ENCODE peak calls at places on chromosomes 5 and 9, in eight cellular contexts. Q is mammary epithelial cell, V is cardiac muscle cell, B is psoas muscle, N is left lung, Y is LNCaP clone FGC, F is sigmoid colon, T is AG04450. Z is an unnamed sample.

GRCh38 chr5:3489221-3489620 is 106.4 kb upstream of the IRX1 start:
- DNase-seq in Y (no peak), F (no peak), T (no peak), B (no peak), N (no peak), V (no peak), Q (no peak), Z (no peak)

GRCh38 chr9:89554307-89554706 is 50.5 kb upstream of the GADD45G start:
- DNase-seq in Y (no peak), V (no peak), F (no peak), B (no peak), Q (no peak), N (no peak), T (no peak), Z (no peak)

GRCh38 chr9:73689091-73689870 is 537.6 kb downstream of the ANXA1 start:
- DNase-seq in T (no peak), Q (no peak), Y (no peak), F (no peak), N (no peak), V (no peak), B (no peak), Z (no peak)

GRCh38 chr5:171537463-171537862 is 118.0 kb downstream of the FGF18 start:
- DNase-seq in N (no peak), Y (no peak), F (no peak), Q (no peak), V (no peak), B (no peak), T (no peak), Z (peak; percentile 32)

GRCh38 chr5:74093501-74093993 is 467.6 kb downstream of the ARHGEF28 start:
- DNase-seq in V (no peak), N (no peak), T (no peak), Q (no peak), Y (no peak), F (no peak), B (no peak), Z (no peak)

GRCh38 chr5:120463991-120464626 is at the start of gene PRR16:
- DNase-seq in F (peak; percentile 64), T (no peak), V (peak; percentile 88), Y (no peak), B (peak; percentile 69), N (peak; percentile 87), Q (peak; percentile 65), Z (peak; percentile 73)

GRCh38 chr5:113027015-113027414 is 50.4 kb downstream of the DCP2 start:
- DNase-seq in T (no peak), V (no peak), N (no peak), Q (no peak), B (no peak), F (no peak), Y (no peak), Z (no peak)

GRCh38 chr5:158739941-158740340 is 359.8 kb downstream of the EBF1 start:
- DNase-seq in F (no peak), Q (no peak), T (no peak), N (no peak), Y (no peak), B (no peak), V (peak; percentile 17), Z (no peak)

GRCh38 chr9:7452378-7452777 is 347.2 kb downstream of the DMAC1 start:
- DNase-seq in F (no peak), B (no peak), V (no peak), N (no peak), Q (peak; percentile 81), Y (no peak), T (peak; percentile 2), Z (peak; percentile 82)

GRCh38 chr9:114861922-114862605 is 56.2 kb upstream of the TNFSF15 start:
- DNase-seq in T (no peak), F (no peak), Y (no peak), B (no peak), V (no peak), N (no peak), Q (no peak), Z (no peak)

GRCh38 chr9:21567926-21568325 is 85.8 kb upstream of the IFNE start:
- DNase-seq in V (no peak), Q (no peak), F (no peak), B (no peak), T (no peak), Y (no peak), N (no peak), Z (no peak)
- TF ChIP-seq CTCF in V (no peak), Q (no peak), F (no peak), B (no peak), T (no peak), Y (no peak), N (no peak), Z (no peak)

DNA sequence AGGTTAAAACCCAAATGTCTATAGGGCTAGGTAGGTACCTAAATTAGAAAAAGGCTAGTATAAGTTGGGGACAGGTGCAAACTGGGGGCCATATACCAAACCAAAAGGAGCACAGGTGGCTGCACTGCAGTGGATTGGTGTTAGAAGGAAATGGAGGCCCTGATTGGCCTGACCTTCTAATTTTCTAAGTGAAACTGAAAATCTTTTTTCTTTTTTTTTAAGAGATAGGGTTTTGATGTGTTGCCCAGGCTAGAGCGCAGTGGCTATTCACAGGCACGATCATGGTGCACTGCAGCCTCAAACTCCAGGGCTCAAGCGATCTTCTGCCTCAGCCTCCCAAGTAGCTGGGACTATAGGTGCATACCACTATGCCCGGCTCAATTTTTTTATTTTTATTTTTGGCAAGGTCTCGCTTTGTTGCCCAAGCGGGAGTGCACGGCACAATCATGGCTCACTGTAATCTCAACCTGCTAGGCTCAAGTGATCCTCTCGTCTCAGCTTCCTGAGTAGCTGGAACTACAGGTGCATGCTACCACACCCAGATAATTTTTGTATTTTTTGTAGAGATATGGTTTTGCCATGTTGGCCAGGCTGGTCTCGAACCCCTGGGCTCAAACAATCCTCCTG is 9.8 kb upstream of the CCDC69 start:
- DNase-seq in T (no peak), Y (no peak), N (no peak), F (no peak), Q (no peak), B (no peak), V (no peak), Z (no peak)
- H3K4me3 ChIP-seq in T (no peak overlapping the region), Y (no peak overlapping the region), N (no peak overlapping the region), F (no peak overlapping the region), Q (no peak overlapping the region), B (no peak overlapping the region), V (no peak overlapping the region), Z (no peak overlapping the region)

DNA sequence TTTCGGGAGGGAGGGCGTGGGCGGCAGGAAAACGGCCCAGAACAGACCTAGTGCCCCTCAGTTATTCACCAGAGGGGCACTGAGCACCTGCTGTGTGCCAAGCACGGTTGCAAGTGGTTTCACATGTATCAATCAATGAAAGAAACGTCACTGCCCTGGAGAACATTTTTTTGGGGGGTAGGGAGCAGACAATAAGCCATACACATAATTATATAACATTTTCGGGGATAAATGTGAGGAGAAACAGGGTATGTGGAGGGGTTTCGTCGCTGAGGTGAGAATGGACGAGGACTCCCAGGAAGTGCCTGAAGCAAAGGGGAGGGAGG is 444 bp upstream of the ZNF354A start:
- DNase-seq in B (no peak), Y (no peak), N (no peak), F (no peak), V (no peak), T (no peak), Q (no peak), Z (peak; percentile 36)
- TF ChIP-seq CTCF in B (no peak), Y (no peak), N (no peak), F (no peak), V (no peak), T (no peak), Q (no peak), Z (no peak)

GRCh38 chr5:179313849-179314521 is 31.3 kb downstream of the ADAMTS2 start:
- DNase-seq in Q (no peak), F (peak; percentile 95), V (no peak), N (peak; percentile 81), T (peak; percentile 92), Y (no peak), B (peak; percentile 89), Z (no peak)
- H3K4me3 ChIP-seq in Q (no peak overlapping the region), F (peak overlapping the region; percentile 32), V (no peak overlapping the region), N (no peak overlapping the region), T (peak overlapping the region; percentile 17), Y (no peak overlapping the region), B (peak overlapping the region; percentile 7), Z (no peak overlapping the region)

GRCh38 chr5:10735569-10736255 is 25.3 kb downstream of the DAP start:
- DNase-seq in T (no peak), N (no peak), Y (no peak), F (no peak), V (peak; percentile 11), Q (no peak), B (no peak), Z (no peak)
- TF ChIP-seq CTCF in T (no peak), N (no peak), Y (no peak), F (no peak), V (no peak), Q (no peak), B (no peak), Z (no peak)

GRCh38 chr5:72507360-72508238 is at the start of gene ZNF366:
- DNase-seq in N (peak; percentile 47), F (no peak), Q (no peak), Y (no peak), T (no peak), V (peak; percentile 25), B (no peak), Z (no peak)
- H3K4me3 ChIP-seq in N (peak within 1 kb of the TSS; percentile 31), F (peak within 1 kb of the TSS; percentile 16), Q (no peak within 1 kb of the TSS), Y (no peak within 1 kb of the TSS), T (no peak within 1 kb of the TSS), V (no peak within 1 kb of the TSS), B (peak within 1 kb of the TSS; percentile 55), Z (no peak within 1 kb of the TSS)